ENCODE peak calls at places on chromosome 9, in seven cellular contexts. R is colonic mucosa; O is pancreas; A is bronchial epithelial cell; C is CD8-positive, alpha-beta T cell; X is foreskin fibroblast; U is GM06990. N is an unnamed sample.

GRCh38 chr9:111330124-111330523 is at the start of gene OR2K2:
- DNase-seq in R (no peak), O (no peak), A (no peak), C (no peak), X (no peak), U (no peak), N (no peak)

GRCh38 chr9:134966697-134967546 is 49.2 kb upstream of the FCN1 start:
- DNase-seq in R (no peak), O (no peak), A (no peak), C (no peak), X (no peak), U (no peak), N (no peak)

GRCh38 chr9:61668846-61669245 is 479.0 kb downstream of the SPATA31A7 start:
- DNase-seq in R (no peak), O (no peak), A (no peak), C (peak), X (no peak), U (no peak), N (no peak)

GRCh38 chr9:123373941-123374340 is 17.9 kb downstream of the CRB2 start:
- DNase-seq in R (no peak), O (no peak), A (no peak), C (no peak), X (no peak), U (no peak), N (peak)

GRCh38 chr9:121975801-121976277 is 117.3 kb downstream of the TTLL11 start:
- DNase-seq in R (peak), O (peak), A (peak), C (no peak), X (peak), U (no peak), N (no peak)

GRCh38 chr9:134127065-134127580 is 8.8 kb upstream of the WDR5 start:
- DNase-seq in R (no peak), O (no peak), A (no peak), C (no peak), X (no peak), U (no peak), N (no peak)

GRCh38 chr9:87040410-87041009 is 93.2 kb upstream of the GAS1 start:
- DNase-seq in R (no peak), O (no peak), A (no peak), C (no peak), X (no peak), U (no peak), N (no peak)

GRCh38 chr9:114046237-114046755 is 31.8 kb downstream of the AMBP start:
- DNase-seq in R (no peak), O (no peak), A (peak), C (no peak), X (no peak), U (no peak), N (no peak)

GRCh38 chr9:36878986-36879982 is 154.8 kb downstream of the PAX5 start:
- DNase-seq in R (no peak), O (no peak), A (no peak), C (no peak), X (no peak), U (peak), N (no peak)

GRCh38 chr9:18791074-18791473 is 241.9 kb downstream of the SAXO1 start:
- DNase-seq in R (no peak), O (no peak), A (no peak), C (no peak), X (no peak), U (no peak), N (peak)

GRCh38 chr9:137369111-137369787 is 53.7 kb downstream of the EXD3 start:
- DNase-seq in R (no peak), O (peak), A (no peak), C (no peak), X (no peak), U (no peak), N (no peak)

GRCh38 chr9:4833781-4834560 is 41.2 kb downstream of the RCL1 start:
- DNase-seq in R (no peak), O (no peak), A (peak), C (no peak), X (peak), U (no peak), N (no peak)

GRCh38 chr9:93899609-93900435 is 55.3 kb downstream of the BARX1 start:
- DNase-seq in R (no peak), O (no peak), A (no peak), C (peak), X (no peak), U (no peak), N (peak)

GRCh38 chr9:91131433-91131839 is 230.3 kb downstream of the AUH start:
- DNase-seq in R (peak), O (no peak), A (peak), C (peak), X (peak), U (no peak), N (no peak)

GRCh38 chr9:129697111-129697955 is 31.9 kb downstream of the PRRX2 start:
- DNase-seq in R (peak), O (peak), A (no peak), C (no peak), X (peak), U (no peak), N (peak)

GRCh38 chr9:36040271-36040925 is 3.7 kb downstream of the RECK start:
- DNase-seq in R (no peak), O (no peak), A (no peak), C (no peak), X (no peak), U (no peak), N (no peak)

GRCh38 chr9:81077572-81077971 is 611.8 kb downstream of the TLE1 start:
- DNase-seq in R (no peak), O (no peak), A (no peak), C (no peak), X (no peak), U (no peak), N (no peak)

GRCh38 chr9:137422668-137423000 is 328 bp downstream of the EXD3 start:
- DNase-seq in R (peak), O (no peak), A (no peak), C (no peak), X (no peak), U (peak), N (peak)

GRCh38 chr9:114336699-114337395 is 7.2 kb downstream of the ORM2 start:
- DNase-seq in R (no peak), O (no peak), A (no peak), C (no peak), X (no peak), U (no peak), N (no peak)

GRCh38 chr9:37859043-37859442 is 44.9 kb downstream of the SLC25A51 start:
- DNase-seq in R (no peak), O (no peak), A (peak), C (no peak), X (no peak), U (no peak), N (no peak)

GRCh38 chr9:119282476-119283117 is 86.6 kb downstream of the BRINP1 start:
- DNase-seq in R (no peak), O (no peak), A (no peak), C (no peak), X (no peak), U (no peak), N (no peak)

GRCh38 chr9:119284587-119285337 is 84.5 kb downstream of the BRINP1 start:
- DNase-seq in R (no peak), O (no peak), A (no peak), C (no peak), X (no peak), U (no peak), N (no peak)

GRCh38 chr9:119280740-119281485 is 88.3 kb downstream of the BRINP1 start:
- DNase-seq in R (no peak), O (no peak), A (no peak), C (no peak), X (no peak), U (no peak), N (no peak)

GRCh38 chr9:119283118-119283794 is 86.0 kb downstream of the BRINP1 start:
- DNase-seq in R (no peak), O (no peak), A (peak), C (no peak), X (no peak), U (no peak), N (no peak)

GRCh38 chr9:119284118-119284517 is 85.1 kb downstream of the BRINP1 start:
- DNase-seq in R (no peak), O (no peak), A (no peak), C (no peak), X (no peak), U (no peak), N (no peak)
- TF ChIP-seq CTCF in R (no peak), O (no peak), A (no peak), C (no peak), X (no peak), U (peak), N (no peak)

DNA sequence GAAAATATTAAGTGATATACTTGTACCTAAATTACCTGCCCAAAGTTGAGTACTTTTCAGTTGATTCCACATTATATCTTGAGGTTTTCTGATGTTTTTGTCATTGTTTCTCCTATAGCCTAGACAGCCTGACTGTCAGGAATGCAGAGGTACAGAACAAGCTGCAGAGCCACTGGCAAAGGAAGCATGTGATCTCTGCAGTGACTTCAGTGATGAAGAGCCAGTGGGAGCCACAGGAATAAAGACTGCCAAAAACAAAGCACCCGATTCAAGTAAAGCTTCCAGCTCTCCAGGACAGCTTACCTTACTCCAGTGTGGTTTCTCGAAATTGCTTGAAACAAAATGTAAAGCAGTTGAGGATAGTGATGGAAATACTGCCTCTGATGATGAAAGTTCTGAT is 96.3 kb downstream of the ERCC6L2 start:
- DNase-seq in R (no peak), O (no peak), A (no peak), C (no peak), X (no peak), U (no peak), N (no peak)
- TF ChIP-seq CTCF in R (no peak), O (no peak), A (no peak), C (no peak), X (no peak), U (no peak), N (no peak)

GRCh38 chr9:7234144-7234543 is 476.4 kb downstream of the KDM4C start:
- DNase-seq in R (no peak), O (no peak), A (peak), C (no peak), X (no peak), U (peak), N (no peak)
- TF ChIP-seq CTCF in R (no peak), O (no peak), A (peak), C (no peak), X (peak), U (peak), N (no peak)

DNA sequence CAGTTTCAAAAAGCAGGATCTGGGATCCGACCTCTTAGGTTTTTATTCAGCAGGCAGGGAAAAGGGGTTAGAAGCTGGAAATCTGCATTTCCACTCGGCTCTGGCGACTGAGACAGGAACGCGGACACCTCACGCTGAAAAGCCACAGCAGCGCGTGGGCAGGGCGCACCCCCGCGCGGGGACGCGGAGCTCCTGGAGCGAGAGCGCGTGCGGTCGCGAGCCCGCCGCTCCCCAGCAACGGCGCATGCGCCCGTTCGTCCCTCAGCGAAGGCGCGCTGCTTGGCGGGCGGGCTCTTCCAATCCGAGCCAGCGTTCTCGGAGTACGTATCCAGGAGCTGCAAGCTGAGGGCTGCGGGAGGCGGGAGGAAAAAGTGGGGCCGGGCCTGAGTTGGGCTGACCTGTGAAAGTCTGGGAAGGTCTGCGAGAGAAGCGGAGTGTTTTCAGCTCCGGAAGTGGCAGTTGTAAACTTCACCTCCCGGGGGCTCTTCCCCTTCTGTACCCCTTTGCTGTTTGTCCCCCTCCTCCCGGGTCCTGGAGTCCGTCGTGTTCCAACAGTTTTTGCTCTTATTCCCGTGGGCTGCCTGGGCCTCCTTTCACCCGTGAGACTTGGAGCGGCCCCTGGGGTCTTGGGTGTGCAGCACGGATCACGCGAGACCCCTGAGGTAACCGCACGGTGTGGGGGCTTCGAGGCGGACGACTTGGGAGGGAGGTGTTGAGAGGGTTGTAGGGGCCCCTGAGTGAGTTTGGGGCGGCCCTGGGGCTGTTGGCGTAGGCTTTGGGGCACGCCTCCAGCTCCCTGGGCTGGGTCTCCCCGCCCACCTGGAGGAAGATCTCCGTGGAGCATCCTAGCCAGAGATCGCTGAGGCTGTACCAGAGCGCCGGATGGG is at the start of gene CCDC171:
- DNase-seq in R (peak), O (peak), A (peak), C (peak), X (peak), U (peak), N (peak)
- TF ChIP-seq CTCF in R (no peak), O (no peak), A (no peak), C (no peak), X (no peak), U (no peak), N (no peak)

DNA sequence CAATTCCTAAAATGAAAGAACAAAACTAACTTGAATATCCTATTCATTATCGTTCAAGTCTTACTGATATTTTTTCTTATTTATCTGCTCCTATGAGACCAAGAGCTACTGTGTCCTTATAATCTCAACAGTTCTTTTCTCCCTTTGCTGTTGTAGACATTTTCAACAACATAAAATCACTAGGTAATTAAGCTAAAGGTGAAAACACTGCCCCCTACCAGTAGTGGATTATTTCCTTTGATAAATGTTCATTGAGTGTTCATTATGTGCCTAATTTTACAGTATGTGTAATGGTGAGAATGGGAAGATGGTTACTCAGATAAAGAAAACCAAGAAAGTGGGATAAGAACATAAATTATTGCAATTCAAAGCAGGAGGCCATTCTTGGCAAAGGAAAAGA is 41.4 kb upstream of the PAPPA start:
- DNase-seq in R (no peak), O (no peak), A (peak), C (no peak), X (no peak), U (no peak), N (no peak)
- TF ChIP-seq CTCF in R (no peak), O (no peak), A (peak), C (no peak), X (peak), U (peak), N (no peak)

DNA sequence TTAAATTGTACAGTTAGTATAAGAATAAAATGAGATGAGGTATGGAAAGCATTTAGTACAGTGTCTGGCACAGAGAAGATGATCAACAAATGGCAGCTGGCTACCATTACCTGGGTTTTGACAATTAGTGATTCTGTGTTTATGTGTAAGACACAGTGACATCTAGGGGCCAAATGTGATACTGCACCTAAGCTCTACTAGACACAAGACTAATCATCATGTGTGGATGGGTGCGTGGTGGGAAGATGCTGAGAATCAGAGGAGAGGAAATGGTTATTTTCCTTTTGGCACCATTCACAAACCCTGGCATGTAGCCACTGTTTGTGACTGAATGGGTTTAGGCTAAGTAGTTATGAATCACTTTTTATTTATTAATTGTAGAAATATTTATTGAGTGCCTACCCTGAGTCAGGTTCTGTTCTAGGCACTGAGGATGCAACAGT is 109.8 kb upstream of the TBC1D2 start:
- DNase-seq in R (peak), O (no peak), A (peak), C (no peak), X (no peak), U (no peak), N (no peak)
- TF ChIP-seq CTCF in R (peak), O (no peak), A (peak), C (no peak), X (peak), U (peak), N (peak)

GRCh38 chr9:72843525-72844439 is 109.1 kb downstream of the ALDH1A1 start:
- DNase-seq in R (no peak), O (no peak), A (peak), C (no peak), X (no peak), U (no peak), N (no peak)
- TF ChIP-seq CTCF in R (no peak), O (no peak), A (no peak), C (no peak), X (no peak), U (peak), N (no peak)

GRCh38 chr9:16103613-16104012 is 550.8 kb downstream of the CCDC171 start:
- DNase-seq in R (peak), O (no peak), A (no peak), C (no peak), X (no peak), U (no peak), N (no peak)
- TF ChIP-seq CTCF in R (no peak), O (no peak), A (no peak), C (no peak), X (no peak), U (no peak), N (no peak)

N was measured in mesothelial cell of epicardium.